ENCODE peak calls at places on chromosome 5, in four cellular contexts. E is lung microvascular endothelial cell, A is skeletal muscle cell, Q is glutamatergic neuron. D is an unnamed sample.

GRCh38 chr5:73303139-73304079 is 130.4 kb downstream of the TMEM174 start:
- DNase-seq in E (peak), A (no peak), Q (peak), D (no peak)

GRCh38 chr5:133235696-133236426 is 184.0 kb downstream of the HSPA4 start:
- DNase-seq in E (no peak), A (no peak), Q (no peak), D (no peak)

GRCh38 chr5:147968855-147969254 is 62.5 kb upstream of the C5orf46 start:
- DNase-seq in E (no peak), A (no peak), Q (no peak), D (no peak)

GRCh38 chr5:129459485-129460120 is 495 bp upstream of the ADAMTS19 start:
- DNase-seq in E (peak), A (peak), Q (peak), D (no peak)

GRCh38 chr5:43068037-43068436 is 27.9 kb upstream of the ANXA2R start:
- DNase-seq in E (no peak), A (no peak), Q (no peak), D (no peak)

GRCh38 chr5:132419517-132420468 is 50.3 kb downstream of the SLC22A5 start:
- DNase-seq in E (peak), A (no peak), Q (peak), D (peak)

GRCh38 chr5:93503598-93504067 is 77.4 kb downstream of the NR2F1-AS1 start:
- DNase-seq in E (no peak), A (peak), Q (no peak), D (peak)

GRCh38 chr5:172588380-172588779 is 52.7 kb upstream of the NEURL1B start:
- DNase-seq in E (no peak), A (no peak), Q (no peak), D (no peak)

GRCh38 chr5:7261049-7261448 is 134.9 kb upstream of the ADCY2 start:
- DNase-seq in E (no peak), A (no peak), Q (peak), D (peak)

GRCh38 chr5:79806741-79807140 is 117.1 kb downstream of the CMYA5 start:
- DNase-seq in E (no peak), A (no peak), Q (no peak), D (peak)

GRCh38 chr5:123512631-123513461 is 869 bp downstream of the CSNK1G3 start:
- DNase-seq in E (peak), A (peak), Q (peak), D (peak)

GRCh38 chr5:112329429-112330090 is 89.5 kb downstream of the EPB41L4A start:
- DNase-seq in E (peak), A (no peak), Q (no peak), D (no peak)

GRCh38 chr5:76401801-76402250 is 1.3 kb upstream of the IQGAP2 start:
- DNase-seq in E (no peak), A (no peak), Q (no peak), D (no peak)

GRCh38 chr5:73792687-73793320 is 166.8 kb downstream of the ARHGEF28 start:
- DNase-seq in E (peak), A (no peak), Q (peak), D (peak)

GRCh38 chr5:95631265-95631957 is 11.5 kb downstream of the GPR150 start:
- DNase-seq in E (no peak), A (peak), Q (no peak), D (peak)

GRCh38 chr5:105840800-105841199 is 1829.9 kb downstream of the EFNA5 start:
- DNase-seq in E (no peak), A (no peak), Q (no peak), D (no peak)